ENCODE peak calls at places on chromosomes 13 and 19, in four cellular contexts. K is lower leg skin, Z is HepG2, D is neural progenitor cell. B is an unnamed sample.

GRCh38 chr13:24505256-24505655 is 7.3 kb downstream of the PARP4 start:
- DNase-seq in K (no peak), Z (no peak), D (no peak), B (peak; percentile 36)

GRCh38 chr19:53900191-53900860 is 8.8 kb upstream of the CACNG7 start:
- DNase-seq in K (no peak), Z (no peak), D (no peak), B (no peak)

GRCh38 chr13:75717525-75717924 is 81.4 kb downstream of the LMO7 start:
- DNase-seq in K (no peak), Z (no peak), D (no peak), B (no peak)

GRCh38 chr13:31722684-31723083 is 16.6 kb upstream of the RXFP2 start:
- DNase-seq in K (no peak), Z (no peak), D (no peak), B (peak; percentile 55)

GRCh38 chr13:66347718-66348117 is 882.4 kb downstream of the PCDH9 start:
- DNase-seq in K (no peak), Z (no peak), D (no peak), B (no peak)

GRCh38 chr13:63614874-63615612 is 2199.4 kb upstream of the PCDH20 start:
- DNase-seq in K (no peak), Z (no peak), D (no peak), B (no peak)

GRCh38 chr13:26993780-26994179 is 177.8 kb downstream of the USP12 start:
- DNase-seq in K (no peak), Z (no peak), D (no peak), B (no peak)

GRCh38 chr13:45584816-45585215 is 30.7 kb downstream of the ERICH6B start:
- DNase-seq in K (no peak), Z (peak; percentile 20), D (peak; percentile 9), B (peak; percentile 6)

GRCh38 chr19:45597425-45598111 is 4.4 kb downstream of the GPR4 start:
- DNase-seq in K (no peak), Z (no peak), D (no peak), B (no peak)

GRCh38 chr13:43478178-43478577 is 308.6 kb downstream of the ENOX1 start:
- DNase-seq in K (no peak), Z (no peak), D (no peak), B (no peak)

GRCh38 chr13:46383383-46383782 is 3.7 kb downstream of the RUBCNL start:
- DNase-seq in K (no peak), Z (no peak), D (no peak), B (no peak)

GRCh38 chr13:97239943-97240788 is 18.0 kb downstream of the MBNL2 start:
- DNase-seq in K (no peak), Z (no peak), D (no peak), B (no peak)

GRCh38 chr13:76463314-76463713 is 422.9 kb downstream of the KCTD12 start:
- DNase-seq in K (no peak), Z (no peak), D (no peak), B (no peak)

GRCh38 chr19:40331052-40331451 is 17.1 kb downstream of the C19orf47 start:
- DNase-seq in K (no peak), Z (no peak), D (no peak), B (no peak)

GRCh38 chr13:35514166-35514565 is 37.7 kb upstream of the MAB21L1 start:
- DNase-seq in K (no peak), Z (no peak), D (peak; percentile 8), B (no peak)

GRCh38 chr13:34748561-34748960 is 193.5 kb upstream of the NBEA start:
- DNase-seq in K (no peak), Z (no peak), D (no peak), B (no peak)

GRCh38 chr19:42111384-42111783 is 20.9 kb downstream of the POU2F2 start:
- DNase-seq in K (no peak), Z (no peak), D (no peak), B (peak; percentile 97)

GRCh38 chr19:13022111-13022858 is 27.0 kb downstream of the NFIX start:
- DNase-seq in K (no peak), Z (no peak), D (no peak), B (peak; percentile 65)

GRCh38 chr19:33624586-33625153 is 2.9 kb downstream of the CHST8 start:
- DNase-seq in K (no peak), Z (no peak), D (no peak), B (no peak)

GRCh38 chr19:32550666-32551065 is 30.3 kb upstream of the PDCD5 start:
- DNase-seq in K (no peak), Z (no peak), D (no peak), B (no peak)

GRCh38 chr13:75120071-75120470 is 361.9 kb downstream of the TBC1D4 start:
- DNase-seq in K (no peak), Z (no peak), D (no peak), B (no peak)

GRCh38 chr13:70985371-70985770 is 877.1 kb upstream of the KLHL1 start:
- DNase-seq in K (no peak), Z (no peak), D (no peak), B (no peak)

GRCh38 chr19:17952041-17952976 is 14.6 kb upstream of the KCNN1 start:
- DNase-seq in K (no peak), Z (no peak), D (peak; percentile 50), B (no peak)

GRCh38 chr13:38490657-38491056 is 141.0 kb downstream of the UFM1 start:
- DNase-seq in K (no peak), Z (no peak), D (no peak), B (no peak)

GRCh38 chr13:102504002-102504401 is 92.8 kb upstream of the TPP2 start:
- DNase-seq in K (no peak), Z (no peak), D (no peak), B (no peak)

GRCh38 chr19:16572332-16573211 is at the start of gene SLC35E1:
- DNase-seq in K (peak; percentile 93), Z (peak; percentile 96), D (peak; percentile 99), B (peak; percentile 87)

GRCh38 chr13:76438050-76438449 is 448.2 kb downstream of the KCTD12 start:
- DNase-seq in K (no peak), Z (no peak), D (no peak), B (peak; percentile 40)

GRCh38 chr19:18948075-18948975 is 7.3 kb upstream of the HOMER3 start:
- DNase-seq in K (no peak), Z (no peak), D (no peak), B (no peak)

GRCh38 chr19:37329686-37330085 is 41.2 kb upstream of the ZNF527 start:
- DNase-seq in K (no peak), Z (peak; percentile 32), D (peak; percentile 25), B (peak; percentile 21)

GRCh38 chr19:46962030-46962570 is 57.5 kb upstream of the NPAS1 start:
- DNase-seq in K (no peak), Z (no peak), D (no peak), B (no peak)

GRCh38 chr13:78382946-78383542 is 220.3 kb downstream of the POU4F1 start:
- DNase-seq in K (no peak), Z (no peak), D (no peak), B (no peak)

GRCh38 chr13:102769679-102770078 is 3.9 kb downstream of the TEX30 start:
- DNase-seq in K (no peak), Z (no peak), D (no peak), B (peak; percentile 31)

GRCh38 chr19:5345895-5346386 is 5.3 kb upstream of the PTPRS start:
- DNase-seq in K (no peak), Z (no peak), D (no peak), B (peak; percentile 60)

GRCh38 chr19:4700573-4700970 is 23.1 kb downstream of the DPP9 start:
- DNase-seq in K (peak; percentile 66), Z (no peak), D (no peak), B (no peak)

GRCh38 chr13:80339841-80340642 is 884 bp downstream of the SPRY2 start:
- DNase-seq in K (peak; percentile 41), Z (peak; percentile 18), D (peak; percentile 60), B (peak; percentile 36)

GRCh38 chr13:60013166-60013565 is 150.6 kb downstream of the DIAPH3 start:
- DNase-seq in K (no peak), Z (no peak), D (peak; percentile 59), B (no peak)

GRCh38 chr19:5503598-5503997 is 48.4 kb downstream of the ZNRF4 start:
- DNase-seq in K (no peak), Z (no peak), D (no peak), B (peak; percentile 6)

GRCh38 chr19:33508941-33509614 is 12.5 kb downstream of the PEPD start:
- DNase-seq in K (no peak), Z (no peak), D (no peak), B (no peak)

GRCh38 chr19:19417618-19418270 is 12.3 kb downstream of the GATAD2A start:
- DNase-seq in K (no peak), Z (no peak), D (no peak), B (no peak)

GRCh38 chr19:1862068-1862423 is 1.3 kb downstream of the KLF16 start:
- DNase-seq in K (no peak), Z (no peak), D (peak; percentile 46), B (no peak)

GRCh38 chr19:38543807-38544568 is 73.8 kb downstream of the MAP4K1 start:
- DNase-seq in K (peak; percentile 26), Z (peak; percentile 79), D (no peak), B (peak; percentile 93)
- H3K4me3 ChIP-seq in K (no peak overlapping the region), Z (peak overlapping the region; percentile 58), D (no peak overlapping the region), B (peak overlapping the region; percentile 19)

GRCh38 chr13:98565726-98566577 is 11.0 kb downstream of the STK24 start:
- DNase-seq in K (no peak), Z (no peak), D (no peak), B (no peak)
- TF ChIP-seq CTCF in K (no peak), Z (no peak), D (no peak), B (no peak)

DNA sequence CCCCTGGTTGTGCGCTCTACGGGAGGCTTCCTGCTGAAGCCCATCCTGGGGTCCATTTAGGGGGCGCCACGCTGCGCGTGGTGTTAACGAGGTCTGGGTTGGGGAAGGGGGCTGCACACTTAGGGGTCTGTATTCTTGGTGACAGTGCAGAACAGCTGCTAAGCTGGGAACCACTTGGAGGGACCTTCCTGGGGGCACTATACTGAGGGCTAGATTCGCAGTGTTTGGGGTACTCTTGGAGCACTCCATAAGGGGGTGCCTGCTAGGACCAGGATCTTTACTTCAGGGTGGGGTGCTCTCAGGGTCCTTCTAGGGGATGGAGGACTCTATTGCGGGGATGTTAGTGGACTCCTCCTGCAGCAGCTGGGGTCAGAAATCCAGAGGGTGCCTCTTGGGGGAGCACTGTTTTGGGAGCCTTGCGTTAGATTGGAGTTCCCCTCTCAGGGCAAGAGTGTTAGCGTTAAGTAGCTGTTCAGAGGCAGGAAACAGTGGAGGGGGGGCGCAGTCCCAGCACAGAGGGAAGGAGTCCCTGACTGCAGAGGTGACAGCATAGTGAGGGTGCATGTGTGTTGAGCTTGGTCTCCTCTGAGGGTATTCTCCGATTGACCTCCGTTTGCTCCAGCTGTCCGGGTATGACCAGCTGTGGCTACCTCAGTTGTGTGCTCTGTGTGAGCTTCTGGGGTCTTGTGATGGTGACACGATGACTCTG is 1.1 kb downstream of the PDE4A start:
- DNase-seq in K (no peak), Z (no peak), D (no peak), B (no peak)
- H3K4me3 ChIP-seq in K (no peak overlapping the region), Z (no peak overlapping the region), D (peak overlapping the region; percentile 59), B (no peak overlapping the region)

DNA sequence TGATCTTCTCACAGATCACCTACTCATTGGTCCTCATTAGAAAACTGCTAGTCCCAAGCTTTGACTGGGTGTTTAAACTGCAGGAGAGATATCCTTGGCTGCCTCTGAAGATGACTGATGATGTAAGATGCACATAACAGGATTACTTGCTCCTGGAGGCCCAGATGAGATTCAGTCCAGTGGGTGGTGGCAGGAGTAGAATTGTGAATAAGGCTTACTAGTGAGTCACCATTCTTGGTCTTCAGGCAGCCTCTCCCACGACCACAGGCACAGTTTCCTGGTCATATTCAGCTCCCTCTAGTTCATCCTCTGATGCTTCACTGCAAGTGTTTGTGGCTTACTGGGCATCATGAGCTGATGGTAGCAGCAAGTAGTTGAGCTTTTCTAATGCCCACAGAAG is 12.1 kb downstream of the SERTM1 start:
- DNase-seq in K (peak; percentile 14), Z (no peak), D (no peak), B (peak; percentile 86)
- TF ChIP-seq CTCF in K (no peak), Z (no peak), D (no peak), B (no peak)

GRCh38 chr13:25874907-25875306 is 176.9 kb downstream of the SHISA2 start:
- DNase-seq in K (no peak), Z (no peak), D (no peak), B (no peak)
- H3K4me3 ChIP-seq in K (no peak overlapping the region), Z (no peak overlapping the region), D (no peak overlapping the region), B (no peak overlapping the region)

B was measured in fibroblast of mammary gland.